ENCODE peak calls at places on chromosomes 16 and 17, in four cellular contexts. F, Y, J and Z are unnamed samples.

GRCh38 chr17:53516643-53517042 is 306.1 kb upstream of the KIF2B start:
- DNase-seq in Y (no peak), J (no peak), F (no peak), Z (no peak)

GRCh38 chr17:66306413-66306812 is 4.0 kb downstream of the PRKCA start:
- DNase-seq in Y (peak), J (no peak), F (no peak), Z (no peak)

GRCh38 chr16:4323845-4324478 is 8.1 kb downstream of the GLIS2 start:
- DNase-seq in Y (peak), J (peak), F (peak), Z (no peak)

GRCh38 chr17:67019126-67019507 is 25.2 kb upstream of the CACNG1 start:
- DNase-seq in Y (no peak), J (no peak), F (no peak), Z (no peak)

GRCh38 chr16:86824751-86825310 is 246.5 kb downstream of the FOXL1 start:
- DNase-seq in J (no peak), F (no peak), Y (no peak), Z (no peak)

GRCh38 chr16:48158296-48158695 is 2.5 kb upstream of the ABCC12 start:
- DNase-seq in Y (peak), F (no peak), J (no peak), Z (no peak)

GRCh38 chr16:76194621-76195015 is 82.6 kb upstream of the CNTNAP4 start:
- DNase-seq in Y (no peak), F (no peak), J (no peak), Z (no peak)

GRCh38 chr16:27972500-27972899 is 91.0 kb downstream of the GSG1L start:
- DNase-seq in J (peak), Y (peak), F (peak), Z (peak)

GRCh38 chr17:17511971-17512858 is 16.0 kb upstream of the RASD1 start:
- DNase-seq in J (peak), F (no peak), Y (peak), Z (no peak)

GRCh38 chr16:3971261-3971660 is 90.7 kb upstream of the CREBBP start:
- DNase-seq in Y (peak), F (no peak), J (no peak), Z (no peak)

GRCh38 chr16:4979736-4980660 is 21.9 kb downstream of the SEC14L5 start:
- DNase-seq in Y (no peak), J (no peak), F (no peak), Z (no peak)

GRCh38 chr16:66502020-66502913 is 47.7 kb downstream of the TK2 start:
- DNase-seq in F (no peak), J (peak), Y (peak), Z (no peak)